ENCODE peak calls at places on chromosomes 16 and 17, in six cellular contexts. One of them, this sample, is unnamed.

GRCh38 chr16:74865922-74866598 is 91.4 kb upstream of the FA2H start:
- DNase-seq in Right ventricle myocardium inferior: no peak
- DNase-seq in NCI-H2107: no peak
- DNase-seq in glomerular endothelial cell: no peak
- DNase-seq in M059J: peak
- DNase-seq in posterior cingulate gyrus: no peak
- DNase-seq in this sample: peak

GRCh38 chr17:40632206-40632605 is 15.4 kb downstream of the SMARCE1 start:
- DNase-seq in Right ventricle myocardium inferior: no peak
- DNase-seq in NCI-H2107: no peak
- DNase-seq in glomerular endothelial cell: no peak
- DNase-seq in M059J: no peak
- DNase-seq in posterior cingulate gyrus: no peak
- DNase-seq in this sample: no peak

GRCh38 chr16:27083861-27084261 is 17.1 kb downstream of the C16orf82 start:
- DNase-seq in Right ventricle myocardium inferior: no peak
- DNase-seq in NCI-H2107: no peak
- DNase-seq in glomerular endothelial cell: no peak
- DNase-seq in M059J: no peak
- DNase-seq in posterior cingulate gyrus: no peak
- DNase-seq in this sample: no peak

GRCh38 chr16:52404546-52404945 is 142.4 kb downstream of the TOX3 start:
- DNase-seq in Right ventricle myocardium inferior: no peak
- DNase-seq in NCI-H2107: no peak
- DNase-seq in glomerular endothelial cell: no peak
- DNase-seq in M059J: peak
- DNase-seq in posterior cingulate gyrus: no peak
- DNase-seq in this sample: no peak

GRCh38 chr17:27236710-27237315 is 57.1 kb upstream of the WSB1 start:
- DNase-seq in Right ventricle myocardium inferior: peak
- DNase-seq in NCI-H2107: no peak
- DNase-seq in glomerular endothelial cell: peak
- DNase-seq in M059J: peak
- DNase-seq in posterior cingulate gyrus: peak
- DNase-seq in this sample: peak

GRCh38 chr17:65278050-65278819 is 141.1 kb downstream of the RGS9 start:
- DNase-seq in Right ventricle myocardium inferior: no peak
- DNase-seq in NCI-H2107: peak
- DNase-seq in glomerular endothelial cell: no peak
- DNase-seq in M059J: peak
- DNase-seq in posterior cingulate gyrus: peak
- DNase-seq in this sample: peak

GRCh38 chr17:32742686-32743538 is 134.0 kb downstream of the MYO1D start:
- DNase-seq in Right ventricle myocardium inferior: no peak
- DNase-seq in NCI-H2107: no peak
- DNase-seq in glomerular endothelial cell: no peak
- DNase-seq in M059J: no peak
- DNase-seq in posterior cingulate gyrus: no peak
- DNase-seq in this sample: peak

GRCh38 chr16:69110406-69110805 is 5.0 kb downstream of the HAS3 start:
- DNase-seq in Right ventricle myocardium inferior: no peak
- DNase-seq in NCI-H2107: no peak
- DNase-seq in glomerular endothelial cell: no peak
- DNase-seq in M059J: no peak
- DNase-seq in posterior cingulate gyrus: no peak
- DNase-seq in this sample: no peak

GRCh38 chr17:66449418-66449977 is 147.1 kb downstream of the PRKCA start:
- DNase-seq in Right ventricle myocardium inferior: no peak
- DNase-seq in NCI-H2107: no peak
- DNase-seq in glomerular endothelial cell: no peak
- DNase-seq in M059J: no peak
- DNase-seq in posterior cingulate gyrus: no peak
- DNase-seq in this sample: no peak

GRCh38 chr16:70253291-70254094 is 1.8 kb upstream of the EXOSC6 start:
- DNase-seq in Right ventricle myocardium inferior: no peak
- DNase-seq in NCI-H2107: no peak
- DNase-seq in glomerular endothelial cell: no peak
- DNase-seq in M059J: peak
- DNase-seq in posterior cingulate gyrus: no peak
- DNase-seq in this sample: peak

GRCh38 chr17:57685499-57686132 is 59.5 kb downstream of the CCDC182 start:
- DNase-seq in Right ventricle myocardium inferior: no peak
- DNase-seq in NCI-H2107: no peak
- DNase-seq in glomerular endothelial cell: no peak
- DNase-seq in M059J: no peak
- DNase-seq in posterior cingulate gyrus: no peak
- DNase-seq in this sample: no peak

This sample was measured in RPMI7951.